ENCODE peak calls at places on chromosomes 12 and 14, in five cellular contexts. C is neuronal stem cell, M is IMR-90, T is trophoblast cell, D is H1. U is an unnamed sample.

GRCh38 chr14:63297387-63297786 is 21.3 kb downstream of the GPHB5 start:
- DNase-seq in D (no peak), C (no peak), M (no peak), T (no peak), U (no peak)

GRCh38 chr12:26119391-26119981 is 5.4 kb downstream of the BHLHE41 start:
- DNase-seq in D (no peak), M (peak; percentile 78), T (peak; percentile 59), C (no peak), U (peak; percentile 73)

GRCh38 chr14:104138098-104138890 is at the start of gene KIF26A:
- DNase-seq in D (no peak), C (peak; percentile 82), T (peak; percentile 31), M (no peak), U (peak; percentile 61)

GRCh38 chr14:34029921-34030334 is 79.1 kb upstream of the EGLN3 start:
- DNase-seq in D (no peak), M (no peak), T (no peak), C (no peak), U (peak; percentile 52)

GRCh38 chr12:93441111-93441616 is 583 bp downstream of the UBE2N start:
- DNase-seq in M (peak; percentile 7), C (peak; percentile 12), T (peak; percentile 21), D (no peak), U (peak; percentile 39)

GRCh38 chr12:100348657-100349454 is 8.0 kb upstream of the SLC17A8 start:
- DNase-seq in C (peak; percentile 15), D (no peak), T (peak; percentile 68), M (peak; percentile 38), U (peak; percentile 41)

GRCh38 chr12:27620121-27620520 is 76.1 kb upstream of the REP15 start:
- DNase-seq in D (no peak), C (no peak), M (no peak), T (no peak), U (peak; percentile 15)

GRCh38 chr14:104554608-104555401 is 24.8 kb upstream of the C14orf180 start:
- DNase-seq in M (no peak), D (no peak), C (no peak), T (peak; percentile 41), U (no peak)

GRCh38 chr12:115835445-115835844 is 442.0 kb downstream of the MED13L start:
- DNase-seq in T (no peak), D (no peak), M (no peak), C (no peak), U (peak; percentile 19)

GRCh38 chr12:48080821-48081220 is 25.1 kb downstream of the SENP1 start:
- DNase-seq in T (no peak), D (no peak), M (no peak), C (no peak), U (no peak)

GRCh38 chr14:78070344-78070743 is 99.8 kb upstream of the NRXN3 start:
- DNase-seq in T (no peak), C (no peak), D (no peak), M (no peak), U (no peak)

GRCh38 chr12:12405882-12406281 is 49.0 kb downstream of the BORCS5 start:
- DNase-seq in M (no peak), D (no peak), T (peak; percentile 29), C (no peak), U (no peak)

GRCh38 chr12:52266514-52266913 is 7.9 kb upstream of the KRT86 start:
- DNase-seq in C (no peak), T (no peak), M (no peak), D (no peak), U (no peak)
- H3K14ac ChIP-seq in C (no peak overlapping the region), T (no peak overlapping the region), M (no peak overlapping the region), D (no peak overlapping the region), U (no peak overlapping the region)

DNA sequence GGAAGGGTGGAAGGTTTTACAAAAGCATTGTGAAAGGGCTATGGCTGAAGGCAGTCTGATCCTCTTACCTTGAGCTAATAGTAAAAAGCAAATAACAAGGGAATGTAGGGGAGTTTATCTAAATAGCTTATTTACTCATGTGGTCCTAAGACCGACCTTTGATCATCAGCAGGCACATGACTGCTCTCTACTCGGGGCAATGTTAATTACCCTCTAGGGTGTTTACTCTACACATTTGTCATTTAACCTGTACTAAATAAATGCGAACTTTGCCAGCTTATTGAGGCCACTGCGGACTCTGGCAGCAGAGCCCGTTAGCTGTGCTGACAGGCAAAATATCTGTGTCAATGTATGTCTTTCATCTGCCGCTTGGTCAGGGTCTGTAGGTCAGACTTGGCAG is 768.3 kb upstream of the ATXN7L3B start:
- DNase-seq in D (no peak), M (no peak), T (no peak), C (no peak), U (no peak)
- H3K4me3 ChIP-seq in D (no peak overlapping the region), M (no peak overlapping the region), T (no peak overlapping the region), C (no peak overlapping the region), U (no peak overlapping the region)

GRCh38 chr12:6089041-6089823 is 35.2 kb downstream of the VWF start:
- DNase-seq in D (no peak), M (peak; percentile 52), T (peak; percentile 16), C (no peak), U (no peak)
- H3K27me3 ChIP-seq in D (peaks cover 3% of the 10 kb centered on the region), M (no peaks in the 10 kb centered on the region), T (no peaks in the 10 kb centered on the region), C (no peaks in the 10 kb centered on the region), U (no peaks in the 10 kb centered on the region)

GRCh38 chr12:55996715-55997534 is at the start of gene SUOX:
- DNase-seq in C (peak; percentile 94), D (peak; percentile 94), M (peak; percentile 96), T (peak; percentile 98), U (peak; percentile 98)
- H3K14ac ChIP-seq in C (peak within 1 kb of the TSS; percentile 91), D (peak within 1 kb of the TSS; percentile 38), M (peak within 1 kb of the TSS; percentile 96), T (peak within 1 kb of the TSS; percentile 78), U (peak within 1 kb of the TSS; percentile 92)

GRCh38 chr14:59254146-59254910 is 65.9 kb downstream of the DAAM1 start:
- DNase-seq in D (no peak), T (no peak), C (no peak), M (peak; percentile 95), U (peak; percentile 97)
- H3K4me3 ChIP-seq in D (no peak overlapping the region), T (no peak overlapping the region), C (no peak overlapping the region), M (no peak overlapping the region), U (no peak overlapping the region)

GRCh38 chr14:92470215-92470614 is 43.4 kb upstream of the RIN3 start:
- DNase-seq in C (no peak), D (no peak), T (no peak), M (peak; percentile 65), U (no peak)
- H3K27me3 ChIP-seq in C (no peaks in the 10 kb centered on the region), D (no peaks in the 10 kb centered on the region), T (no peaks in the 10 kb centered on the region), M (no peaks in the 10 kb centered on the region), U (no peaks in the 10 kb centered on the region)

GRCh38 chr12:120528861-120529525 is at the start of gene COQ5:
- DNase-seq in C (peak; percentile 88), D (peak; percentile 41), M (peak; percentile 83), T (peak; percentile 89), U (peak; percentile 91)
- H3K14ac ChIP-seq in C (no peak within 1 kb of the TSS), D (no peak within 1 kb of the TSS), M (peak within 1 kb of the TSS; percentile 83), T (peak within 1 kb of the TSS; percentile 92), U (peak within 1 kb of the TSS; percentile 96)

GRCh38 chr12:132557291-132557968 is 53.0 kb downstream of the LRCOL1 start:
- DNase-seq in C (no peak), M (no peak), T (no peak), D (no peak), U (no peak)

GRCh38 chr12:132559652-132560420 is 50.5 kb downstream of the LRCOL1 start:
- DNase-seq in D (no peak), C (no peak), M (peak; percentile 36), T (peak; percentile 57), U (peak; percentile 38)

GRCh38 chr12:132560421-132560830 is 50.0 kb downstream of the LRCOL1 start:
- DNase-seq in M (no peak), T (peak; percentile 66), C (no peak), D (no peak), U (no peak)

GRCh38 chr12:132557969-132558856 is 52.2 kb downstream of the LRCOL1 start:
- DNase-seq in C (no peak), D (no peak), T (peak; percentile 38), M (no peak), U (no peak)

GRCh38 chr12:132558861-132559623 is 51.3 kb downstream of the LRCOL1 start:
- DNase-seq in D (no peak), T (peak; percentile 24), C (no peak), M (no peak), U (no peak)
- H3K4me3 ChIP-seq in D (peak overlapping the region; percentile 79), T (no peak overlapping the region), C (no peak overlapping the region), M (peak overlapping the region; percentile 93), U (no peak overlapping the region)

DNA sequence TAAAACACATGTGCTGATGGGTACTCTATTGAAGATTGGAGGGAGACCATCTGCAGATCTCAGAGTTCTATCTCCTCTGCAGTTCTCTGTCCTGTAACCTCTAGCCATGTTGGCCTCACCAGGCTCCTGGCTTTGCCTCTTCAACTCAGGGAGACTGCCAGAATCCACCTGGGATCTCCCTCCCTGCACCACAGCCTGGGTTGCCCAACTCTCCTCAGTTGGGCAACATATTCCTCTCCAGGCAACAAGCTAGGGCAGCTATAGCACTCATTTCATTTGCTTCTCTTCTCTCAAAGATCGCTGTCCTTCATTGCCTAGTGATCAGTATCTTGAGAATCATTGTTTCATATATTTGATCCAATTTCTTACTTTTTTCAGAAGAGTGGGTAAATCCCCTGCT is 28.8 kb downstream of the CKAP4 start:
- DNase-seq in D (no peak), T (no peak), M (no peak), C (no peak), U (no peak)
- H3K27me3 ChIP-seq in D (no peaks in the 10 kb centered on the region), T (no peaks in the 10 kb centered on the region), M (peaks cover 26% of the 10 kb centered on the region), C (no peaks in the 10 kb centered on the region), U (peaks cover 8% of the 10 kb centered on the region)

U was measured in mesenchymal stem cell.